ENCODE peak calls at places on chromosomes 7 and 10, in seven cellular contexts. One of them, this sample, is unnamed.

GRCh38 chr7:91411062-91411461 is 146.8 kb downstream of the FZD1 start:
- DNase-seq in mammary epithelial cell: no peak
- DNase-seq in cardiac muscle cell: no peak
- DNase-seq in HL-60: peak; percentile 26
- DNase-seq in heart left ventricle: no peak
- DNase-seq in IMR-90: no peak
- DNase-seq in PC-3: no peak
- DNase-seq in this sample: no peak

GRCh38 chr7:119232091-119232490 is 1007.6 kb downstream of the ANKRD7 start:
- DNase-seq in mammary epithelial cell: no peak
- DNase-seq in cardiac muscle cell: no peak
- DNase-seq in HL-60: no peak
- DNase-seq in heart left ventricle: no peak
- DNase-seq in IMR-90: no peak
- DNase-seq in PC-3: no peak
- DNase-seq in this sample: no peak

GRCh38 chr10:62512732-62513475 is 138.7 kb downstream of the ZNF365 start:
- DNase-seq in mammary epithelial cell: peak; percentile 52
- DNase-seq in cardiac muscle cell: no peak
- DNase-seq in HL-60: no peak
- DNase-seq in heart left ventricle: no peak
- DNase-seq in IMR-90: no peak
- DNase-seq in PC-3: peak; percentile 74
- DNase-seq in this sample: no peak

GRCh38 chr7:104960741-104961479 is 53.1 kb upstream of the KMT2E start:
- DNase-seq in mammary epithelial cell: peak; percentile 83
- DNase-seq in cardiac muscle cell: no peak
- DNase-seq in HL-60: peak; percentile 94
- DNase-seq in heart left ventricle: peak; percentile 43
- DNase-seq in IMR-90: no peak
- DNase-seq in PC-3: no peak
- DNase-seq in this sample: no peak

GRCh38 chr10:3528271-3528670 is 256.7 kb downstream of the KLF6 start:
- DNase-seq in mammary epithelial cell: no peak
- DNase-seq in cardiac muscle cell: no peak
- DNase-seq in HL-60: no peak
- DNase-seq in heart left ventricle: no peak
- DNase-seq in IMR-90: no peak
- DNase-seq in PC-3: no peak
- DNase-seq in this sample: no peak

GRCh38 chr7:44213872-44214595 is 13.3 kb downstream of the YKT6 start:
- DNase-seq in mammary epithelial cell: peak; percentile 30
- DNase-seq in cardiac muscle cell: peak; percentile 75
- DNase-seq in HL-60: peak; percentile 16
- DNase-seq in heart left ventricle: no peak
- DNase-seq in IMR-90: peak; percentile 41
- DNase-seq in PC-3: peak; percentile 61
- DNase-seq in this sample: no peak

GRCh38 chr7:90918303-90918702 is 322.2 kb downstream of the CDK14 start:
- DNase-seq in mammary epithelial cell: no peak
- DNase-seq in cardiac muscle cell: no peak
- DNase-seq in HL-60: no peak
- DNase-seq in heart left ventricle: no peak
- DNase-seq in IMR-90: no peak
- DNase-seq in PC-3: no peak
- DNase-seq in this sample: no peak

GRCh38 chr7:158315881-158316280 is 271.7 kb downstream of the PTPRN2 start:
- DNase-seq in mammary epithelial cell: no peak
- DNase-seq in cardiac muscle cell: no peak
- DNase-seq in HL-60: no peak
- DNase-seq in heart left ventricle: no peak
- DNase-seq in IMR-90: no peak
- DNase-seq in PC-3: no peak
- DNase-seq in this sample: no peak

GRCh38 chr10:27550823-27551222 is 46.7 kb downstream of the RAB18 start:
- DNase-seq in mammary epithelial cell: no peak
- DNase-seq in cardiac muscle cell: no peak
- DNase-seq in HL-60: no peak
- DNase-seq in heart left ventricle: no peak
- DNase-seq in IMR-90: no peak
- DNase-seq in PC-3: no peak
- DNase-seq in this sample: no peak

GRCh38 chr7:79461660-79462059 is 8.2 kb upstream of the MAGI2 start:
- DNase-seq in mammary epithelial cell: peak; percentile 75
- DNase-seq in cardiac muscle cell: no peak
- DNase-seq in HL-60: no peak
- DNase-seq in heart left ventricle: no peak
- DNase-seq in IMR-90: peak; percentile 91
- DNase-seq in PC-3: peak; percentile 86
- DNase-seq in this sample: no peak

GRCh38 chr10:95309958-95310357 is 19.2 kb upstream of the PDLIM1 start:
- DNase-seq in mammary epithelial cell: no peak
- DNase-seq in cardiac muscle cell: no peak
- DNase-seq in HL-60: no peak
- DNase-seq in heart left ventricle: no peak
- DNase-seq in IMR-90: no peak
- DNase-seq in PC-3: no peak
- DNase-seq in this sample: no peak

GRCh38 chr7:148110097-148110868 is 480.3 kb upstream of the C7orf33 start:
- DNase-seq in mammary epithelial cell: no peak
- DNase-seq in cardiac muscle cell: peak; percentile 35
- DNase-seq in HL-60: no peak
- DNase-seq in heart left ventricle: no peak
- DNase-seq in IMR-90: no peak
- DNase-seq in PC-3: peak; percentile 22
- DNase-seq in this sample: no peak

GRCh38 chr7:135449467-135449866 is 60.4 kb downstream of the CNOT4 start:
- DNase-seq in mammary epithelial cell: no peak
- DNase-seq in cardiac muscle cell: no peak
- DNase-seq in HL-60: no peak
- DNase-seq in heart left ventricle: no peak
- DNase-seq in IMR-90: no peak
- DNase-seq in PC-3: no peak
- DNase-seq in this sample: no peak

GRCh38 chr10:30039988-30040387 is 19.4 kb downstream of the JCAD start:
- DNase-seq in mammary epithelial cell: no peak
- DNase-seq in cardiac muscle cell: no peak
- DNase-seq in HL-60: no peak
- DNase-seq in heart left ventricle: no peak
- DNase-seq in IMR-90: no peak
- DNase-seq in PC-3: no peak
- DNase-seq in this sample: no peak

GRCh38 chr7:141748401-141748800 is 10.2 kb downstream of the SSBP1 start:
- DNase-seq in mammary epithelial cell: no peak
- DNase-seq in cardiac muscle cell: no peak
- DNase-seq in HL-60: no peak
- DNase-seq in heart left ventricle: no peak
- DNase-seq in IMR-90: no peak
- DNase-seq in PC-3: no peak
- DNase-seq in this sample: no peak

GRCh38 chr10:80444646-80445319 is 9.3 kb upstream of the TSPAN14 start:
- DNase-seq in mammary epithelial cell: peak; percentile 57
- DNase-seq in cardiac muscle cell: peak; percentile 67
- DNase-seq in HL-60: peak; percentile 77
- DNase-seq in heart left ventricle: peak; percentile 74
- DNase-seq in IMR-90: peak; percentile 74
- DNase-seq in PC-3: no peak
- DNase-seq in this sample: peak; percentile 69

GRCh38 chr10:86366902-86367338 is 325 bp upstream of the GRID1 start:
- DNase-seq in mammary epithelial cell: no peak
- DNase-seq in cardiac muscle cell: no peak
- DNase-seq in HL-60: no peak
- DNase-seq in heart left ventricle: no peak
- DNase-seq in IMR-90: no peak
- DNase-seq in PC-3: no peak
- DNase-seq in this sample: no peak

GRCh38 chr10:120941468-120941867 is 90.3 kb downstream of the WDR11 start:
- DNase-seq in mammary epithelial cell: no peak
- DNase-seq in cardiac muscle cell: no peak
- DNase-seq in HL-60: no peak
- DNase-seq in heart left ventricle: no peak
- DNase-seq in IMR-90: no peak
- DNase-seq in PC-3: peak; percentile 57
- DNase-seq in this sample: no peak

GRCh38 chr7:27162930-27163775 is 2.2 kb downstream of the HOXA9 start:
- DNase-seq in mammary epithelial cell: peak; percentile 35
- DNase-seq in cardiac muscle cell: no peak
- DNase-seq in HL-60: no peak
- DNase-seq in heart left ventricle: no peak
- DNase-seq in IMR-90: no peak
- DNase-seq in PC-3: peak; percentile 21
- DNase-seq in this sample: no peak
- H3K4me3 ChIP-seq in mammary epithelial cell: peak overlapping the region; percentile 7
- H3K4me3 ChIP-seq in cardiac muscle cell: no peak overlapping the region
- H3K4me3 ChIP-seq in HL-60: no peak overlapping the region
- H3K4me3 ChIP-seq in heart left ventricle: no peak overlapping the region
- H3K4me3 ChIP-seq in IMR-90: no peak overlapping the region
- H3K4me3 ChIP-seq in PC-3: peak overlapping the region; percentile 84
- H3K4me3 ChIP-seq in this sample: no peak overlapping the region

GRCh38 chr10:17516376-17516775 is 62.0 kb upstream of the ST8SIA6 start:
- DNase-seq in mammary epithelial cell: peak; percentile 60
- DNase-seq in cardiac muscle cell: no peak
- DNase-seq in HL-60: no peak
- DNase-seq in heart left ventricle: no peak
- DNase-seq in IMR-90: peak; percentile 34
- DNase-seq in PC-3: no peak
- DNase-seq in this sample: no peak
- TF ChIP-seq CTCF in mammary epithelial cell: no peak
- TF ChIP-seq CTCF in cardiac muscle cell: no peak
- TF ChIP-seq CTCF in HL-60: no peak
- TF ChIP-seq CTCF in heart left ventricle: no peak
- TF ChIP-seq CTCF in IMR-90: no peak
- TF ChIP-seq CTCF in PC-3: no peak
- TF ChIP-seq CTCF in this sample: no peak

GRCh38 chr7:36644625-36645422 is 79.5 kb downstream of the AOAH start:
- DNase-seq in mammary epithelial cell: no peak
- DNase-seq in cardiac muscle cell: no peak
- DNase-seq in HL-60: no peak
- DNase-seq in heart left ventricle: no peak
- DNase-seq in IMR-90: no peak
- DNase-seq in PC-3: no peak
- DNase-seq in this sample: no peak

GRCh38 chr7:36650313-36650712 is 74.0 kb downstream of the AOAH start:
- DNase-seq in mammary epithelial cell: no peak
- DNase-seq in cardiac muscle cell: no peak
- DNase-seq in HL-60: no peak
- DNase-seq in heart left ventricle: no peak
- DNase-seq in IMR-90: no peak
- DNase-seq in PC-3: no peak
- DNase-seq in this sample: no peak

GRCh38 chr7:36650766-36651310 is 73.5 kb downstream of the AOAH start:
- DNase-seq in mammary epithelial cell: no peak
- DNase-seq in cardiac muscle cell: no peak
- DNase-seq in HL-60: no peak
- DNase-seq in heart left ventricle: no peak
- DNase-seq in IMR-90: no peak
- DNase-seq in PC-3: no peak
- DNase-seq in this sample: no peak

GRCh38 chr7:36651404-36651803 is 72.9 kb downstream of the AOAH start:
- DNase-seq in mammary epithelial cell: peak; percentile 73
- DNase-seq in cardiac muscle cell: no peak
- DNase-seq in HL-60: no peak
- DNase-seq in heart left ventricle: no peak
- DNase-seq in IMR-90: peak; percentile 84
- DNase-seq in PC-3: peak; percentile 66
- DNase-seq in this sample: no peak

GRCh38 chr7:36648441-36648840 is 75.9 kb downstream of the AOAH start:
- DNase-seq in mammary epithelial cell: peak; percentile 72
- DNase-seq in cardiac muscle cell: no peak
- DNase-seq in HL-60: no peak
- DNase-seq in heart left ventricle: no peak
- DNase-seq in IMR-90: no peak
- DNase-seq in PC-3: peak; percentile 39
- DNase-seq in this sample: no peak
- H3K27me3 ChIP-seq in mammary epithelial cell: no peaks in the 10 kb centered on the region
- H3K27me3 ChIP-seq in cardiac muscle cell: no peaks in the 10 kb centered on the region
- H3K27me3 ChIP-seq in HL-60: no peaks in the 10 kb centered on the region
- H3K27me3 ChIP-seq in heart left ventricle: no peaks in the 10 kb centered on the region
- H3K27me3 ChIP-seq in IMR-90: peaks cover 6% of the 10 kb centered on the region
- H3K27me3 ChIP-seq in PC-3: no peaks in the 10 kb centered on the region
- H3K27me3 ChIP-seq in this sample: no peaks in the 10 kb centered on the region

GRCh38 chr7:150937848-150938561 is 40.1 kb downstream of the KCNH2 start:
- DNase-seq in mammary epithelial cell: peak; percentile 79
- DNase-seq in cardiac muscle cell: no peak
- DNase-seq in HL-60: peak; percentile 63
- DNase-seq in heart left ventricle: no peak
- DNase-seq in IMR-90: peak; percentile 58
- DNase-seq in PC-3: peak; percentile 80
- DNase-seq in this sample: no peak
- H3K4me3 ChIP-seq in mammary epithelial cell: no peak overlapping the region
- H3K4me3 ChIP-seq in cardiac muscle cell: no peak overlapping the region
- H3K4me3 ChIP-seq in HL-60: no peak overlapping the region
- H3K4me3 ChIP-seq in heart left ventricle: no peak overlapping the region
- H3K4me3 ChIP-seq in IMR-90: no peak overlapping the region
- H3K4me3 ChIP-seq in PC-3: peak overlapping the region; percentile 37
- H3K4me3 ChIP-seq in this sample: no peak overlapping the region